ENCODE peak calls at places on chromosomes 3 and 15, in six cellular contexts. G is GM12892, U is NB4, E is stomach, V is right lobe of liver, S is A549. L is an unnamed sample.

GRCh38 chr3:119240101-119240581 is 537 bp downstream of the B4GALT4 start:
- DNase-seq in G (no peak), U (no peak), E (no peak), V (peak; percentile 58), S (peak; percentile 23), L (no peak)

GRCh38 chr3:55143336-55143735 is 215.5 kb upstream of the LRTM1 start:
- DNase-seq in G (no peak), U (no peak), E (no peak), V (no peak), S (no peak), L (no peak)

GRCh38 chr15:62301993-62302665 is 137.0 kb upstream of the C2CD4B start:
- DNase-seq in G (no peak), U (no peak), E (no peak), V (peak; percentile 28), S (no peak), L (peak; percentile 1)

GRCh38 chr3:106943071-106943470 is 434.2 kb upstream of the CCDC54 start:
- DNase-seq in G (no peak), U (no peak), E (no peak), V (no peak), S (no peak), L (peak; percentile 26)

GRCh38 chr15:85125056-85125661 is 143.5 kb downstream of the PDE8A start:
- DNase-seq in G (no peak), U (no peak), E (no peak), V (no peak), S (no peak), L (peak; percentile 57)

GRCh38 chr3:129577356-129577755 is 29.1 kb downstream of the PLXND1 start:
- DNase-seq in G (no peak), U (peak; percentile 69), E (no peak), V (no peak), S (no peak), L (no peak)

GRCh38 chr3:196281962-196282361 is 5.6 kb downstream of the PCYT1A start:
- DNase-seq in G (no peak), U (no peak), E (no peak), V (no peak), S (no peak), L (no peak)

GRCh38 chr3:81947359-81947758 is 185.9 kb upstream of the GBE1 start:
- DNase-seq in G (no peak), U (no peak), E (no peak), V (no peak), S (no peak), L (no peak)

GRCh38 chr15:48440084-48440483 is 108.9 kb downstream of the DUT start:
- DNase-seq in G (no peak), U (no peak), E (no peak), V (no peak), S (no peak), L (peak; percentile 87)

GRCh38 chr3:184656991-184657669 is 54.7 kb downstream of the MAGEF1 start:
- DNase-seq in G (peak; percentile 51), U (no peak), E (no peak), V (no peak), S (no peak), L (peak; percentile 71)

GRCh38 chr3:68234118-68234780 is 579.8 kb upstream of the SUCLG2 start:
- DNase-seq in G (no peak), U (no peak), E (no peak), V (no peak), S (no peak), L (no peak)

GRCh38 chr15:98085003-98085639 is 124.6 kb downstream of the ARRDC4 start:
- DNase-seq in G (no peak), U (peak; percentile 69), E (peak; percentile 47), V (no peak), S (peak; percentile 23), L (peak; percentile 69)

GRCh38 chr3:183381179-183381578 is 47.2 kb downstream of the MCF2L2 start:
- DNase-seq in G (no peak), U (no peak), E (no peak), V (no peak), S (no peak), L (peak; percentile 66)

GRCh38 chr3:176286456-176287115 is 910.7 kb downstream of the TBL1XR1 start:
- DNase-seq in G (no peak), U (no peak), E (no peak), V (no peak), S (no peak), L (peak; percentile 1)

GRCh38 chr3:34056951-34057390 is 258.5 kb downstream of the PDCD6IP start:
- DNase-seq in G (no peak), U (no peak), E (no peak), V (no peak), S (peak; percentile 8), L (peak; percentile 49)

GRCh38 chr3:155745795-155746550 is 1.1 kb upstream of the PLCH1 start:
- DNase-seq in G (no peak), U (peak; percentile 4), E (peak; percentile 32), V (peak; percentile 23), S (peak; percentile 68), L (no peak)

GRCh38 chr3:1404270-1404669 is 311.4 kb downstream of the CNTN6 start:
- DNase-seq in G (no peak), U (no peak), E (peak; percentile 46), V (no peak), S (no peak), L (no peak)

GRCh38 chr3:136699271-136699828 is 52.8 kb downstream of the STAG1 start:
- DNase-seq in G (no peak), U (no peak), E (no peak), V (no peak), S (no peak), L (no peak)

GRCh38 chr3:9914011-9914410 is 2.9 kb upstream of the IL17RC start:
- DNase-seq in G (no peak), U (no peak), E (peak; percentile 35), V (peak; percentile 56), S (no peak), L (no peak)

GRCh38 chr3:9914559-9915251 is 2.2 kb upstream of the IL17RC start:
- DNase-seq in G (no peak), U (peak; percentile 92), E (no peak), V (no peak), S (no peak), L (no peak)

GRCh38 chr3:9916346-9916733 is 558 bp upstream of the IL17RC start:
- DNase-seq in G (no peak), U (no peak), E (no peak), V (no peak), S (no peak), L (peak; percentile 48)

GRCh38 chr3:9916734-9917680 is at the start of gene IL17RC:
- DNase-seq in G (no peak), U (peak; percentile 59), E (peak; percentile 88), V (peak; percentile 90), S (peak; percentile 82), L (peak; percentile 84)

GRCh38 chr3:9915252-9916141 is 1.4 kb upstream of the IL17RC start:
- DNase-seq in G (no peak), U (peak; percentile 78), E (peak; percentile 76), V (peak; percentile 76), S (no peak), L (peak; percentile 52)
- TF ChIP-seq POLR2A in G (no peak), U (peak; percentile 57), E (no peak), V (peak; percentile 22), S (no peak), L (no peak)

GRCh38 chr15:67953286-67953685 is 100.8 kb upstream of the PIAS1 start:
- DNase-seq in G (no peak), U (no peak), E (no peak), V (no peak), S (no peak), L (no peak)

GRCh38 chr15:67957435-67958139 is 96.5 kb upstream of the PIAS1 start:
- DNase-seq in G (no peak), U (no peak), E (no peak), V (no peak), S (no peak), L (no peak)

DNA sequence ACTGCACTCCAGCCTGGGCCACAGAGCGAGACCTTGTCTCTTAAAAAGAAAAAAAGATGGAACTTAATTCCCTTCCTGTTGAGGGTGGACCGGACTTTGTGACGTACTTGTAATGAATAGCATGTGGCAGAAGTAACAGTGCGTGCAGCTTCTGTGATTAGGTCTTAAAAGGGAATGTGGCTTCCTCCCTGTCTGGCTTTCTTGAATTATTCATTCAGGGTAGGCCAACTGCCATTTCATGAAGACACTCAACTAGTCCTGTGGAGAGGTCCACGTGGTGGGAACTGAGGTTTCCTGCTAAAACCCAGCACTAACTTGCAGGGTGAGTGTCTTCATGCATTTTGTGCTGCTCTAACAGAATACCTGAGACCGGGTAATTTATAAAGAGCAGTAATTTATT is 98.9 kb upstream of the PIAS1 start:
- DNase-seq in G (no peak), U (peak; percentile 57), E (no peak), V (no peak), S (no peak), L (no peak)
- TF ChIP-seq POLR2A in G (no peak), U (no peak), E (no peak), V (no peak), S (no peak), L (no peak)

DNA sequence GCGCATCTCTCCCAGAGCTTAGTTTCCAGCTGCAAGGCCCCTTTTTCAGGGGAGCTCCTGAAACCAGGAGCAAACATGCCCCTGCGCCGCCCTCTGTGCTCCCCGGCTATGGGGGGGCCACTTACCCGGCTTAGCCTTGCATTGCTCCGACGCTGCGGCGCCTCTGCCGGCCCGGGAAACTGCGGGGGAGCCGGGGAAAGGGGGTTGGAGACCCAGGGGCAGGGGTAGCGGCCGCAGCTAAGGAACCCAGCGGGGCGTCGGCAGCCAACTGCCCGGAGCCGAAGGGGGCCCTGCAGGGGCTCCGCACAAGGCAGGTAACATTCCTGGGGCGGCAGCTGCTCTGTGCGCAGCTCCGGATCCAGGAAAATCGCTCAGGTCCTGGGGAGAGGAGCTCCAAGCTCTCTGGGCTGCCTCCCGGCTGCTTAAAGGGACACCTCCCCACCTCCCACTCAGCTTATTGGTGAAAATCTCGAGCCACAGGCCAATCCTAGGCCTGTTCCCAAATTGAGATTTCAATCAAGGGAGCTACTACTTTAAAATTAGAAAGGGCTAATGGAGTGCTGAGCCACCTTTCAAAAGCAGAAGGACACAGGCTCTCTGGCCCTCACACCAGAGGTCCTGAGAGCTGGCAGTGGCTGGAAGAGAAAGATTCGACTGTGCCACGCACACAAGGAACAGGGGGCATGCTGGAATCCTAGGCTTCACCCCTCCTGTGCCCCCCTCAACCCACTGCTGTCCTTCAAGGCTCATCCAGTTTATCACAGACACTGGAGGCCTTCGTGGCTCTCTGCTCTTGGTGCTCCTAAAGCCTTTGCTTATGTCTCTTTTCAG is 42.7 kb upstream of the PRICKLE2 start:
- DNase-seq in G (no peak), U (no peak), E (peak; percentile 45), V (peak; percentile 42), S (no peak), L (peak; percentile 68)
- TF ChIP-seq POLR2A in G (no peak), U (no peak), E (peak; percentile 32), V (peak; percentile 56), S (no peak), L (peak; percentile 69)

DNA sequence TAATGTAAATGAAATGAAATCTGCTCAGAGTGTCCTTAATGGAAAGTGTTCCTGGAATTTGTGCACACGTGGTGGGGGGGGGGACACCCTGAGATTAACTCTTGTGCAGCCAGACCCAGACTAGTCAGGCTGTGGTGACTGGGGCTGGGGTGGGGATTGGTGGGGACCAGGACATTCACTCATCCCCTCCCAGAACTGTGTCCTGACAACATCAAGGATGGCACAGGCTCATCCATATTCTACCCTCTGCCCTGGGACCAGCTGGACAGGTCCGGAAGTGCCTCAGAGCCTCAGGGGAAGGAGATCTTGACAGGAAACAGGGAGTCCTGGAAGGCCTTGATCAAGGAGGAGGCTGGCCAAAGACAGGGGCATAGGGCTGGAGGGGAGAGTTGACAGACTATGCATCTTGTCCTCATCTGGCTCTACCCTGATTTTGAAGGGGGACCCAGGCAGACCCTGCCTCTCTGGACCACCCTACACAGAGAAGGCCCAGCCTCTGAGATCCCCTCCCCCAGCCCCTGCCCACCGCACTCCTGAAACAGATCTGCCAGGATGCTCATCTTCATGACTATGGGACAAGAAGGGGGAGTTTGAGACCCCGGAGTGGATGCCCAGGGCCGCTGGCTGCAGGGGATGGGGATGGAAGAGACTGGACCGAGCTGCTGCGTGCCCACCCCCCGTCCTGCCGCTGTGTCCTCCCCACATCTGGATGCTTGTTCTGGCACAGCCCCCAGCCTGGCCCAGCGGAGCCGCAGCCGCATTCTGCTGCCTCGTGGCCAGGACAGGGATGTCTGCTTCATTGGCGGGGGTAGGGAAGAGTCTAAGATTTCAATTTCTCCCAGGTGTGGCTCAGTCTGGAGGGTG is 30.5 kb upstream of the SEMA3F start:
- DNase-seq in G (no peak), U (no peak), E (no peak), V (no peak), S (no peak), L (no peak)
- TF ChIP-seq POLR2A in G (no peak), U (no peak), E (no peak), V (no peak), S (no peak), L (no peak)